ENCODE peak calls at places on chromosome 12, in seven cellular contexts. One of them, this sample, is unnamed. For H3K9me3, the result is how much of the 10 kb centered on the place peaks cover.

GRCh38 chr12:89038831-89039509 is 313.3 kb downstream of the DUSP6 start:
- DNase-seq in mucosa of descending colon: no peak
- DNase-seq in ovary: no peak
- DNase-seq in SK-N-SH: no peak
- DNase-seq in IMR-90: no peak
- DNase-seq in left lung: no peak
- DNase-seq in heart right ventricle: no peak
- DNase-seq in this sample: no peak

GRCh38 chr12:79935624-79936040 is 735 bp upstream of the PPP1R12A start:
- DNase-seq in mucosa of descending colon: no peak
- DNase-seq in ovary: no peak
- DNase-seq in SK-N-SH: peak
- DNase-seq in IMR-90: peak
- DNase-seq in left lung: no peak
- DNase-seq in heart right ventricle: no peak
- DNase-seq in this sample: no peak

GRCh38 chr12:49868952-49869815 is 26.3 kb upstream of the BCDIN3D start:
- DNase-seq in mucosa of descending colon: peak
- DNase-seq in ovary: peak
- DNase-seq in SK-N-SH: peak
- DNase-seq in IMR-90: peak
- DNase-seq in left lung: peak
- DNase-seq in heart right ventricle: peak
- DNase-seq in this sample: no peak

GRCh38 chr12:11773889-11774677 is 124.6 kb downstream of the ETV6 start:
- DNase-seq in mucosa of descending colon: no peak
- DNase-seq in ovary: no peak
- DNase-seq in SK-N-SH: no peak
- DNase-seq in IMR-90: no peak
- DNase-seq in left lung: peak
- DNase-seq in heart right ventricle: no peak
- DNase-seq in this sample: no peak

GRCh38 chr12:117284160-117284559 is 77.3 kb downstream of the NOS1 start:
- DNase-seq in mucosa of descending colon: no peak
- DNase-seq in ovary: no peak
- DNase-seq in SK-N-SH: no peak
- DNase-seq in IMR-90: no peak
- DNase-seq in left lung: peak
- DNase-seq in heart right ventricle: no peak
- DNase-seq in this sample: no peak

GRCh38 chr12:89833337-89834252 is 125.0 kb upstream of the ATP2B1 start:
- DNase-seq in mucosa of descending colon: no peak
- DNase-seq in ovary: no peak
- DNase-seq in SK-N-SH: peak
- DNase-seq in IMR-90: peak
- DNase-seq in left lung: no peak
- DNase-seq in heart right ventricle: no peak
- DNase-seq in this sample: no peak

GRCh38 chr12:102406033-102406584 is 74.3 kb downstream of the IGF1 start:
- DNase-seq in mucosa of descending colon: no peak
- DNase-seq in ovary: no peak
- DNase-seq in SK-N-SH: peak
- DNase-seq in IMR-90: peak
- DNase-seq in left lung: no peak
- DNase-seq in heart right ventricle: peak
- DNase-seq in this sample: no peak

GRCh38 chr12:12349711-12350665 is at the start of gene MANSC1:
- DNase-seq in mucosa of descending colon: peak
- DNase-seq in ovary: peak
- DNase-seq in SK-N-SH: peak
- DNase-seq in IMR-90: peak
- DNase-seq in left lung: peak
- DNase-seq in heart right ventricle: peak
- DNase-seq in this sample: peak

GRCh38 chr12:89464974-89465592 is 59.5 kb downstream of the GALNT4 start:
- DNase-seq in mucosa of descending colon: no peak
- DNase-seq in ovary: no peak
- DNase-seq in SK-N-SH: no peak
- DNase-seq in IMR-90: peak
- DNase-seq in left lung: no peak
- DNase-seq in heart right ventricle: no peak
- DNase-seq in this sample: no peak

GRCh38 chr12:31325524-31325875 is 450 bp downstream of the SINHCAF start:
- DNase-seq in mucosa of descending colon: peak
- DNase-seq in ovary: no peak
- DNase-seq in SK-N-SH: no peak
- DNase-seq in IMR-90: no peak
- DNase-seq in left lung: no peak
- DNase-seq in heart right ventricle: peak
- DNase-seq in this sample: no peak

GRCh38 chr12:48683534-48683933 is 1.5 kb upstream of the KANSL2 start:
- DNase-seq in mucosa of descending colon: no peak
- DNase-seq in ovary: no peak
- DNase-seq in SK-N-SH: no peak
- DNase-seq in IMR-90: no peak
- DNase-seq in left lung: no peak
- DNase-seq in heart right ventricle: no peak
- DNase-seq in this sample: no peak

GRCh38 chr12:91406920-91407341 is 224.3 kb upstream of the DCN start:
- DNase-seq in mucosa of descending colon: no peak
- DNase-seq in ovary: no peak
- DNase-seq in SK-N-SH: no peak
- DNase-seq in IMR-90: no peak
- DNase-seq in left lung: no peak
- DNase-seq in heart right ventricle: no peak
- DNase-seq in this sample: no peak

GRCh38 chr12:58764100-58764953 is 156.0 kb downstream of the LRIG3 start:
- DNase-seq in mucosa of descending colon: no peak
- DNase-seq in ovary: no peak
- DNase-seq in SK-N-SH: no peak
- DNase-seq in IMR-90: peak
- DNase-seq in left lung: no peak
- DNase-seq in heart right ventricle: no peak
- DNase-seq in this sample: no peak

GRCh38 chr12:90940872-90941499 is 14.0 kb downstream of the CCER1 start:
- DNase-seq in mucosa of descending colon: no peak
- DNase-seq in ovary: no peak
- DNase-seq in SK-N-SH: peak
- DNase-seq in IMR-90: peak
- DNase-seq in left lung: no peak
- DNase-seq in heart right ventricle: no peak
- DNase-seq in this sample: no peak

GRCh38 chr12:26182377-26182776 is 13.0 kb upstream of the SSPN start:
- DNase-seq in mucosa of descending colon: no peak
- DNase-seq in ovary: no peak
- DNase-seq in SK-N-SH: no peak
- DNase-seq in IMR-90: no peak
- DNase-seq in left lung: no peak
- DNase-seq in heart right ventricle: no peak
- DNase-seq in this sample: no peak

GRCh38 chr12:52903855-52904508 is 894 bp downstream of the KRT8 start:
- DNase-seq in mucosa of descending colon: no peak
- DNase-seq in ovary: peak
- DNase-seq in SK-N-SH: peak
- DNase-seq in IMR-90: no peak
- DNase-seq in left lung: peak
- DNase-seq in heart right ventricle: peak
- DNase-seq in this sample: no peak

GRCh38 chr12:67274186-67274585 is 5.0 kb downstream of the CAND1 start:
- DNase-seq in mucosa of descending colon: no peak
- DNase-seq in ovary: no peak
- DNase-seq in SK-N-SH: no peak
- DNase-seq in IMR-90: no peak
- DNase-seq in left lung: no peak
- DNase-seq in heart right ventricle: no peak
- DNase-seq in this sample: no peak

GRCh38 chr12:9040484-9041186 is 51.3 kb downstream of the KLRG1 start:
- DNase-seq in mucosa of descending colon: no peak
- DNase-seq in ovary: no peak
- DNase-seq in SK-N-SH: no peak
- DNase-seq in IMR-90: no peak
- DNase-seq in left lung: no peak
- DNase-seq in heart right ventricle: no peak
- DNase-seq in this sample: no peak

GRCh38 chr12:47267571-47267970 is 187.8 kb upstream of the AMIGO2 start:
- DNase-seq in mucosa of descending colon: no peak
- DNase-seq in ovary: no peak
- DNase-seq in SK-N-SH: no peak
- DNase-seq in IMR-90: peak
- DNase-seq in left lung: no peak
- DNase-seq in heart right ventricle: no peak
- DNase-seq in this sample: no peak

GRCh38 chr12:56220611-56221232 is 1.0 kb downstream of the RNF41 start:
- DNase-seq in mucosa of descending colon: no peak
- DNase-seq in ovary: no peak
- DNase-seq in SK-N-SH: no peak
- DNase-seq in IMR-90: peak
- DNase-seq in left lung: no peak
- DNase-seq in heart right ventricle: no peak
- DNase-seq in this sample: no peak

GRCh38 chr12:83432176-83432719 is 745.5 kb downstream of the TMTC2 start:
- DNase-seq in mucosa of descending colon: no peak
- DNase-seq in ovary: no peak
- DNase-seq in SK-N-SH: no peak
- DNase-seq in IMR-90: no peak
- DNase-seq in left lung: no peak
- DNase-seq in heart right ventricle: no peak
- DNase-seq in this sample: no peak

GRCh38 chr12:93918262-93918661 is 230.1 kb upstream of the PLXNC1 start:
- DNase-seq in mucosa of descending colon: no peak
- DNase-seq in ovary: no peak
- DNase-seq in SK-N-SH: no peak
- DNase-seq in IMR-90: peak
- DNase-seq in left lung: no peak
- DNase-seq in heart right ventricle: no peak
- DNase-seq in this sample: no peak

GRCh38 chr12:12823308-12823707 is 10.2 kb downstream of the DDX47 start:
- DNase-seq in mucosa of descending colon: no peak
- DNase-seq in ovary: no peak
- DNase-seq in SK-N-SH: no peak
- DNase-seq in IMR-90: peak
- DNase-seq in left lung: no peak
- DNase-seq in heart right ventricle: no peak
- DNase-seq in this sample: no peak

GRCh38 chr12:115070313-115070712 is 386.3 kb upstream of the TBX3 start:
- DNase-seq in mucosa of descending colon: no peak
- DNase-seq in ovary: no peak
- DNase-seq in SK-N-SH: no peak
- DNase-seq in IMR-90: peak
- DNase-seq in left lung: no peak
- DNase-seq in heart right ventricle: no peak
- DNase-seq in this sample: no peak

GRCh38 chr12:26043139-26044006 is 81.5 kb downstream of the BHLHE41 start:
- DNase-seq in mucosa of descending colon: no peak
- DNase-seq in ovary: no peak
- DNase-seq in SK-N-SH: no peak
- DNase-seq in IMR-90: no peak
- DNase-seq in left lung: no peak
- DNase-seq in heart right ventricle: no peak
- DNase-seq in this sample: no peak

GRCh38 chr12:27277846-27278260 is 33.8 kb downstream of the STK38L start:
- DNase-seq in mucosa of descending colon: no peak
- DNase-seq in ovary: peak
- DNase-seq in SK-N-SH: no peak
- DNase-seq in IMR-90: peak
- DNase-seq in left lung: no peak
- DNase-seq in heart right ventricle: peak
- DNase-seq in this sample: no peak

GRCh38 chr12:109020750-109021380 is at the start of gene SVOP:
- DNase-seq in mucosa of descending colon: peak
- DNase-seq in ovary: peak
- DNase-seq in SK-N-SH: peak
- DNase-seq in IMR-90: peak
- DNase-seq in left lung: peak
- DNase-seq in heart right ventricle: peak
- DNase-seq in this sample: no peak
- H3K4me3 ChIP-seq in mucosa of descending colon: no peak
- H3K4me3 ChIP-seq in ovary: no peak
- H3K4me3 ChIP-seq in SK-N-SH: no peak
- H3K4me3 ChIP-seq in IMR-90: no peak
- H3K4me3 ChIP-seq in left lung: no peak
- H3K4me3 ChIP-seq in heart right ventricle: peak
- H3K4me3 ChIP-seq in this sample: no peak

DNA sequence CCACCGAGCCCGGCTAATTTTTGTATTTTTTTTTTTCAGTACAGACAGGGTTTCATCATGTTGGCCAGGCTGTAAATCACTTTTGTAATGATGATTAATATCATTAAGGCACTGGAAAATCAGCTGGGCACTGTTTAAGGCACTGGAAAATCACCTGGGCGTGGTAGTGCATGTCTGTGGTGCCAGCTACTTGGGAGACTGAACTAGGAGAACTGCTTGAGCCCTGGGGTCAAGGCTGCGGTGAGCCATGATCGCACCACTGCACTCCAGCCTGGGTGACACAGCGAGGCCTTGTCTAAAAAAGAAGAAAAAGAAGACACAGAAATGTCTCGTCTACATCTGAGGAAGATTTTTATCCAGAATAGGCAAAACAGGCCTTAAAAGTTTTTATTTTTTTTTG is 12.7 kb downstream of the SLC11A2 start:
- DNase-seq in mucosa of descending colon: no peak
- DNase-seq in ovary: no peak
- DNase-seq in SK-N-SH: no peak
- DNase-seq in IMR-90: no peak
- DNase-seq in left lung: no peak
- DNase-seq in heart right ventricle: no peak
- DNase-seq in this sample: no peak
- H3K9me3 ChIP-seq in mucosa of descending colon: under half
- H3K9me3 ChIP-seq in ovary: under half
- H3K9me3 ChIP-seq in SK-N-SH: under half
- H3K9me3 ChIP-seq in IMR-90: under half
- H3K9me3 ChIP-seq in left lung: under half
- H3K9me3 ChIP-seq in heart right ventricle: under half
- H3K9me3 ChIP-seq in this sample: under half

DNA sequence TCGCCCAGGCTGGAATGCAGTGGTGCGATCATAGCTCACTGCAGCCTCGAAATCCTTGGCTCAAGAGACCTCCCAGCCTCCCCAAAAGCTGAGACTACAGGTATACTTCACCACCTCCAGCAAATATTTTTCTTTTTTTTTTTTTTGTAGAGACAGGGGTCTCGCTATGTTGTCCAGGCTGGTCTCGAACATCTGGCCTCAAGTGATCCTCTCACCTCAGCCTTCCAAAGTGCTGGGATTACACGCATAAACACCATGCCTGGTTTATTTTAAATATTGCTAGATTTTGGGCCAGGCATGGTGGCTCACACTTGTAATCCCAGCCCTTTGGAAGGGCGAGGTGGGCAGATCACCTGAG is 26.7 kb upstream of the UBC start:
- DNase-seq in mucosa of descending colon: no peak
- DNase-seq in ovary: no peak
- DNase-seq in SK-N-SH: no peak
- DNase-seq in IMR-90: no peak
- DNase-seq in left lung: no peak
- DNase-seq in heart right ventricle: no peak
- DNase-seq in this sample: no peak
- H3K4me3 ChIP-seq in mucosa of descending colon: no peak
- H3K4me3 ChIP-seq in ovary: no peak
- H3K4me3 ChIP-seq in SK-N-SH: peak
- H3K4me3 ChIP-seq in IMR-90: no peak
- H3K4me3 ChIP-seq in left lung: no peak
- H3K4me3 ChIP-seq in heart right ventricle: peak
- H3K4me3 ChIP-seq in this sample: peak

GRCh38 chr12:133192847-133193246 is 11.6 kb downstream of the ZNF268 start:
- DNase-seq in mucosa of descending colon: no peak
- DNase-seq in ovary: no peak
- DNase-seq in SK-N-SH: no peak
- DNase-seq in IMR-90: no peak
- DNase-seq in left lung: no peak
- DNase-seq in heart right ventricle: no peak
- DNase-seq in this sample: no peak

GRCh38 chr12:133190176-133190575 is 8.9 kb downstream of the ZNF268 start:
- DNase-seq in mucosa of descending colon: no peak
- DNase-seq in ovary: no peak
- DNase-seq in SK-N-SH: no peak
- DNase-seq in IMR-90: no peak
- DNase-seq in left lung: no peak
- DNase-seq in heart right ventricle: no peak
- DNase-seq in this sample: no peak
- H3K9me3 ChIP-seq in mucosa of descending colon: half or more
- H3K9me3 ChIP-seq in ovary: half or more
- H3K9me3 ChIP-seq in SK-N-SH: under half
- H3K9me3 ChIP-seq in IMR-90: half or more
- H3K9me3 ChIP-seq in left lung: half or more
- H3K9me3 ChIP-seq in heart right ventricle: under half
- H3K9me3 ChIP-seq in this sample: half or more

This sample was measured in effector memory CD4-positive, alpha-beta T cell.